ENCODE peak calls at places on chromosomes 4 and X, in nine cellular contexts. R is CD4-positive, CD25-positive, alpha-beta regulatory T cell; Y is stimulated activated CD4-positive, alpha-beta T cell treated with anti-CD3 and anti-CD28 coated beads, Interleukin-1b, Interleukin-23, amount 100 ng/mL, for 48 hours; V is stimulated activated CD8-positive, alpha-beta memory T cell treated with anti-CD3 and anti-CD28 coated beads, Interleukin-7, amount 100 ng/mL, for 1 hour; Z is endothelial cell; Q is HCT116; I is GM04503; G is AG10803; C is islet precursor cell. M is an unnamed sample.

GRCh38 chrX:106177106-106177981 is 9.2 kb downstream of the PWWP3B start:
- DNase-seq in Z (no peak), R (no peak), G (no peak), V (no peak), Y (no peak), I (no peak), C (peak; percentile 85), Q (no peak), M (peak; percentile 85)

GRCh38 chr4:103002551-103002950 is 17.0 kb downstream of the SLC9B1 start:
- DNase-seq in Y (no peak), V (no peak), G (peak; percentile 22), Q (no peak), C (no peak), Z (no peak), R (no peak), I (no peak), M (no peak)

GRCh38 chr4:2797545-2798305 is 4.8 kb downstream of the SH3BP2 start:
- DNase-seq in G (no peak), Y (no peak), C (no peak), V (no peak), I (no peak), Z (peak; percentile 3), R (peak; percentile 58), Q (no peak), M (no peak)

GRCh38 chr4:134251322-134251721 is 49.7 kb upstream of the PABPC4L start:
- DNase-seq in G (no peak), V (no peak), Y (no peak), C (no peak), Z (no peak), R (no peak), Q (no peak), I (no peak), M (no peak)

GRCh38 chr4:1017211-1017610 is 5.8 kb downstream of the FGFRL1 start:
- DNase-seq in C (no peak), G (no peak), Y (no peak), Z (no peak), I (no peak), R (no peak), Q (no peak), V (no peak), M (no peak)

GRCh38 chr4:76758290-76758882 is 139.6 kb downstream of the SOWAHB start:
- DNase-seq in V (no peak), Z (no peak), Q (peak; percentile 42), Y (no peak), C (no peak), G (peak; percentile 84), I (no peak), R (no peak), M (peak; percentile 69)

GRCh38 chr4:5051692-5052423 is 578 bp downstream of the STK32B start:
- DNase-seq in V (no peak), C (no peak), Y (no peak), Z (peak; percentile 25), G (peak; percentile 40), I (no peak), R (no peak), Q (no peak), M (peak; percentile 70)

GRCh38 chr4:15327311-15328298 is 100.2 kb upstream of the C1QTNF7 start:
- DNase-seq in Q (no peak), C (no peak), R (no peak), G (peak; percentile 94), Y (no peak), I (peak; percentile 90), Z (no peak), V (no peak), M (no peak)

GRCh38 chr4:6474053-6474568 is 1.7 kb upstream of the PPP2R2C start:
- DNase-seq in I (no peak), Z (peak; percentile 45), C (peak; percentile 66), G (no peak), Q (no peak), Y (no peak), R (no peak), V (no peak), M (peak; percentile 68)

GRCh38 chr4:146637853-146638800 is 566 bp upstream of the POU4F2 start:
- DNase-seq in Q (no peak), G (no peak), V (no peak), Y (no peak), C (peak; percentile 54), I (no peak), R (no peak), Z (peak; percentile 23), M (peak; percentile 50)

GRCh38 chrX:79511799-79512198 is 144.7 kb upstream of the ITM2A start:
- DNase-seq in Y (no peak), I (no peak), Z (no peak), Q (no peak), C (no peak), R (no peak), G (no peak), V (no peak), M (no peak)

GRCh38 chrX:110108381-110108796 is 105.5 kb downstream of the TMEM164 start:
- DNase-seq in G (peak; percentile 15), Q (no peak), C (no peak), Z (no peak), R (no peak), Y (no peak), I (no peak), V (no peak), M (no peak)

GRCh38 chr4:85725727-85726170 is 250.8 kb downstream of the ARHGAP24 start:
- DNase-seq in G (no peak), Q (no peak), C (no peak), R (no peak), Y (no peak), V (no peak), I (no peak), Z (no peak), M (no peak)

GRCh38 chrX:121851033-121851432 is 803.6 kb downstream of the GLUD2 start:
- DNase-seq in C (no peak), Z (no peak), G (no peak), Y (no peak), R (no peak), I (no peak), V (no peak), Q (no peak), M (no peak)

GRCh38 chrX:131626681-131627296 is 82.9 kb downstream of the OR13H1 start:
- DNase-seq in R (no peak), I (no peak), C (no peak), V (no peak), G (no peak), Z (peak; percentile 2), Q (peak; percentile 1), Y (no peak), M (peak; percentile 40)

GRCh38 chrX:21735038-21735752 is 22.7 kb downstream of the SMPX start:
- DNase-seq in Z (no peak), I (peak; percentile 9), Y (no peak), Q (no peak), G (peak; percentile 69), C (no peak), V (no peak), R (no peak), M (no peak)

M was measured in GM23338.